ENCODE peak calls at places on chromosomes 4 and X, in eight cellular contexts. N is ascending aorta; G is vagina; R is CD4-positive, alpha-beta T cell; K is neural progenitor cell; M is suprapubic skin; J is aorta; Y is DND-41. P is an unnamed sample.

GRCh38 chrX:56468441-56468840 is 95.0 kb upstream of the UBQLN2 start:
- DNase-seq in N (no peak), G (no peak), R (no peak), K (no peak), M (no peak), J (no peak), Y (no peak), P (no peak)

GRCh38 chr4:159395693-159396092 is 292.8 kb downstream of the RAPGEF2 start:
- DNase-seq in N (no peak), G (no peak), R (no peak), K (no peak), M (no peak), J (no peak), Y (no peak), P (no peak)

GRCh38 chrX:65035451-65035779 is 59.2 kb upstream of the ZC4H2 start:
- DNase-seq in N (peak), G (no peak), R (no peak), K (peak), M (peak), J (no peak), Y (no peak), P (no peak)

GRCh38 chr4:8528713-8529112 is 51.5 kb upstream of the GPR78 start:
- DNase-seq in N (no peak), G (no peak), R (no peak), K (no peak), M (no peak), J (no peak), Y (no peak), P (no peak)

GRCh38 chrX:51876441-51876840 is 17.0 kb upstream of the MAGED1 start:
- DNase-seq in N (no peak), G (no peak), R (no peak), K (no peak), M (no peak), J (no peak), Y (no peak), P (no peak)

GRCh38 chrX:11890843-11891514 is 132.9 kb downstream of the MSL3 start:
- DNase-seq in N (no peak), G (no peak), R (no peak), K (no peak), M (no peak), J (no peak), Y (no peak), P (no peak)

GRCh38 chr4:7500404-7500803 is 65.7 kb upstream of the PSAPL1 start:
- DNase-seq in N (no peak), G (no peak), R (no peak), K (no peak), M (no peak), J (no peak), Y (no peak), P (no peak)

GRCh38 chr4:118396881-118397666 is 44.3 kb upstream of the PRSS12 start:
- DNase-seq in N (no peak), G (no peak), R (no peak), K (no peak), M (no peak), J (no peak), Y (no peak), P (peak)

GRCh38 chr4:78704981-78705757 is 71.0 kb upstream of the BMP2K start:
- DNase-seq in N (no peak), G (no peak), R (no peak), K (no peak), M (no peak), J (no peak), Y (no peak), P (peak)

GRCh38 chrX:17535229-17535628 is 160.2 kb downstream of the NHS start:
- DNase-seq in N (peak), G (no peak), R (no peak), K (peak), M (no peak), J (no peak), Y (peak), P (no peak)

GRCh38 chrX:150049647-150050046 is 111.4 kb upstream of the EOLA2 start:
- DNase-seq in N (no peak), G (no peak), R (no peak), K (no peak), M (no peak), J (no peak), Y (no peak), P (no peak)

GRCh38 chrX:24020280-24020876 is 6.6 kb downstream of the KLHL15 start:
- DNase-seq in N (no peak), G (no peak), R (no peak), K (no peak), M (no peak), J (no peak), Y (no peak), P (no peak)

GRCh38 chr4:173013232-173013932 is 155.2 kb upstream of the GALNT7 start:
- DNase-seq in N (peak), G (no peak), R (peak), K (peak), M (no peak), J (no peak), Y (peak), P (no peak)

GRCh38 chr4:173943547-173943946 is 339.9 kb downstream of the FBXO8 start:
- DNase-seq in N (no peak), G (no peak), R (no peak), K (no peak), M (no peak), J (no peak), Y (no peak), P (no peak)

GRCh38 chr4:159515314-159516025 is 412.6 kb downstream of the RAPGEF2 start:
- DNase-seq in N (no peak), G (no peak), R (no peak), K (no peak), M (no peak), J (no peak), Y (no peak), P (no peak)

GRCh38 chrX:46317158-46317557 is 228.1 kb downstream of the ZNF674 start:
- DNase-seq in N (no peak), G (no peak), R (no peak), K (no peak), M (no peak), J (no peak), Y (no peak), P (no peak)

GRCh38 chr4:13912966-13913365 is 285.4 kb upstream of the BOD1L1 start:
- DNase-seq in N (no peak), G (no peak), R (no peak), K (no peak), M (no peak), J (no peak), Y (no peak), P (no peak)

GRCh38 chr4:102723511-102723910 is 37.3 kb downstream of the MANBA start:
- DNase-seq in N (no peak), G (no peak), R (no peak), K (no peak), M (no peak), J (no peak), Y (no peak), P (no peak)

GRCh38 chr4:140305053-140305452 is 68.4 kb upstream of the SCOC start:
- DNase-seq in N (no peak), G (no peak), R (no peak), K (no peak), M (no peak), J (no peak), Y (no peak), P (no peak)

GRCh38 chr4:85028910-85029309 is 62.4 kb upstream of the WDFY3 start:
- DNase-seq in N (no peak), G (no peak), R (no peak), K (no peak), M (no peak), J (no peak), Y (no peak), P (no peak)

GRCh38 chr4:55032179-55032578 is 93.2 kb downstream of the KDR start:
- DNase-seq in N (no peak), G (no peak), R (no peak), K (no peak), M (no peak), J (no peak), Y (no peak), P (no peak)

GRCh38 chr4:37827030-37827705 is 682 bp downstream of the PGM2 start:
- DNase-seq in N (peak), G (no peak), R (no peak), K (no peak), M (peak), J (no peak), Y (no peak), P (peak)
- H3K27ac ChIP-seq in N (peak), G (peak), R (peak), K (no peak), M (peak), J (peak), Y (peak), P (peak)

GRCh38 chrX:115564243-115564642 is 3.3 kb downstream of the PLS3 start:
- DNase-seq in N (no peak), G (no peak), R (no peak), K (no peak), M (no peak), J (no peak), Y (no peak), P (no peak)
- H3K27ac ChIP-seq in N (peak), G (no peak), R (no peak), K (no peak), M (no peak), J (no peak), Y (no peak), P (peak)

GRCh38 chrX:153688534-153688899 is 791 bp downstream of the SLC6A8 start:
- DNase-seq in N (no peak), G (no peak), R (no peak), K (no peak), M (no peak), J (no peak), Y (no peak), P (no peak)
- H3K27ac ChIP-seq in N (peak), G (peak), R (no peak), K (no peak), M (peak), J (no peak), Y (no peak), P (peak)

DNA sequence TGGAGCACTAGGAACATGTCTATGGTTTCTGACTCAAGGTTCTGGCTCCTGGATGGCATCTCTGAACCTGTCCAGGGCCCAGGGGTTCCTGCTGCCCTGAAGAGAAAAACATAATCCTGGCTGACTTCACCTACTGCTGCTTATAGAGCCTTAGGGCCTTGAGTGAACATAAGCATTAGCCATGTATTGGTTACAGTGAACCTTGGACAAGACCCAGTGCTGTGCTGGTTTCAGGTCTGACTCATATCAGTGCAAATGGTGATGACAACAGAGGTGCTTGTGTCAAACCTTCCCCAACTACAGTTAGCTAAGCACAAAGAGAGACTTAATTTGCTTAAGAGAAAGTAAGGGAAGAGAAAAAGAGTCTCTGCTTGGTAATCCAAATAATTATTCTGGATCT is 1047.2 kb downstream of the GLUD2 start:
- DNase-seq in N (no peak), G (no peak), R (no peak), K (no peak), M (no peak), J (no peak), Y (no peak), P (peak)
- H3K27ac ChIP-seq in N (no peak), G (no peak), R (no peak), K (no peak), M (no peak), J (no peak), Y (no peak), P (peak)

DNA sequence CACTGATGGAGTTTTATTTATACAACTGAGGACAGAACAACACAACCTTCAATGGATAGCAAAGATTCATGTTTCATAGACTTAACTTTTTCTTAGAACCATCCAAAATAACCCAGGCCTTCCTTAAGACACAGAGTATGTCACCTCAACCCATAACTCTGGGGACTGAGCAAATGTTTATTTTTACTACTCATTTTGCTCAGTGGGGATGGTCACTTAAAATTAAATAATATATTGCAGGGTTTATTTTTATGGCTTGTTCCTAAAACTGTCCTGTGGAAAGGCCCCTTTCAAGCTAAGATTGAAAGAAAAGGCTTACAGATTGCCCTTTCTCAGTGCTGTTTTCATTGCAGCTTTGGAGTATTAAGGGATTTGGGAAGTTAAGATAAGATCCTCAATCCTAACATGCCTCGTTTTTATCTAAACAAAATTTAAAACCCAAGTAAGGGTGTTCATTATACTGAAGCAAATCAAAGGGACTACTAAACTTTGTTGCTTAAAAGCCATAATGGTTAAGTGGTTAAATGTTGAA is 252.6 kb upstream of the MAD2L1 start:
- DNase-seq in N (no peak), G (no peak), R (no peak), K (peak), M (no peak), J (no peak), Y (no peak), P (no peak)
- H3K27ac ChIP-seq in N (no peak), G (no peak), R (no peak), K (no peak), M (no peak), J (no peak), Y (no peak), P (no peak)